ENCODE peak calls at places on chromosomes 3 and 15, in six cellular contexts. One of them, this sample, is unnamed.

GRCh38 chr3:192816274-192816853 is 89.0 kb upstream of the FGF12 start:
- DNase-seq in NCI-H1930: peak; percentile 32
- DNase-seq in activated T-helper 1 cell treated with anti-CD3 and anti-CD28 coated beads, Interleukin-2, amount 50 U/mL, for 16 hours: no peak
- DNase-seq in neural crest cell: peak; percentile 1
- DNase-seq in Ammon's horn: peak; percentile 53
- DNase-seq in stimulated activated CD4-positive, alpha-beta T cell treated with anti-CD3 and anti-CD28 coated beads, TNF-alpha, amount 100 ng/mL, for 1 hour: no peak
- DNase-seq in this sample: peak; percentile 26

GRCh38 chr15:84634228-84634837 is 19.8 kb downstream of the WDR73 start:
- DNase-seq in NCI-H1930: no peak
- DNase-seq in activated T-helper 1 cell treated with anti-CD3 and anti-CD28 coated beads, Interleukin-2, amount 50 U/mL, for 16 hours: no peak
- DNase-seq in neural crest cell: no peak
- DNase-seq in Ammon's horn: no peak
- DNase-seq in stimulated activated CD4-positive, alpha-beta T cell treated with anti-CD3 and anti-CD28 coated beads, TNF-alpha, amount 100 ng/mL, for 1 hour: no peak
- DNase-seq in this sample: no peak

GRCh38 chr15:20642054-20642767 is 100.6 kb upstream of the GOLGA6L6 start:
- DNase-seq in NCI-H1930: no peak
- DNase-seq in activated T-helper 1 cell treated with anti-CD3 and anti-CD28 coated beads, Interleukin-2, amount 50 U/mL, for 16 hours: no peak
- DNase-seq in neural crest cell: no peak
- DNase-seq in Ammon's horn: no peak
- DNase-seq in stimulated activated CD4-positive, alpha-beta T cell treated with anti-CD3 and anti-CD28 coated beads, TNF-alpha, amount 100 ng/mL, for 1 hour: no peak
- DNase-seq in this sample: no peak

GRCh38 chr3:58588030-58588614 is 10.9 kb upstream of the FAM107A start:
- DNase-seq in NCI-H1930: no peak
- DNase-seq in activated T-helper 1 cell treated with anti-CD3 and anti-CD28 coated beads, Interleukin-2, amount 50 U/mL, for 16 hours: no peak
- DNase-seq in neural crest cell: peak; percentile 55
- DNase-seq in Ammon's horn: no peak
- DNase-seq in stimulated activated CD4-positive, alpha-beta T cell treated with anti-CD3 and anti-CD28 coated beads, TNF-alpha, amount 100 ng/mL, for 1 hour: no peak
- DNase-seq in this sample: no peak

GRCh38 chr3:161630791-161631190 is 134.2 kb downstream of the OTOL1 start:
- DNase-seq in NCI-H1930: no peak
- DNase-seq in activated T-helper 1 cell treated with anti-CD3 and anti-CD28 coated beads, Interleukin-2, amount 50 U/mL, for 16 hours: no peak
- DNase-seq in neural crest cell: no peak
- DNase-seq in Ammon's horn: no peak
- DNase-seq in stimulated activated CD4-positive, alpha-beta T cell treated with anti-CD3 and anti-CD28 coated beads, TNF-alpha, amount 100 ng/mL, for 1 hour: no peak
- DNase-seq in this sample: no peak

GRCh38 chr3:196931157-196931556 is 11.2 kb downstream of the NCBP2 start:
- DNase-seq in NCI-H1930: no peak
- DNase-seq in activated T-helper 1 cell treated with anti-CD3 and anti-CD28 coated beads, Interleukin-2, amount 50 U/mL, for 16 hours: no peak
- DNase-seq in neural crest cell: no peak
- DNase-seq in Ammon's horn: no peak
- DNase-seq in stimulated activated CD4-positive, alpha-beta T cell treated with anti-CD3 and anti-CD28 coated beads, TNF-alpha, amount 100 ng/mL, for 1 hour: no peak
- DNase-seq in this sample: no peak

GRCh38 chr3:64924961-64925360 is 237.2 kb upstream of the ADAMTS9 start:
- DNase-seq in NCI-H1930: no peak
- DNase-seq in activated T-helper 1 cell treated with anti-CD3 and anti-CD28 coated beads, Interleukin-2, amount 50 U/mL, for 16 hours: no peak
- DNase-seq in neural crest cell: no peak
- DNase-seq in Ammon's horn: no peak
- DNase-seq in stimulated activated CD4-positive, alpha-beta T cell treated with anti-CD3 and anti-CD28 coated beads, TNF-alpha, amount 100 ng/mL, for 1 hour: no peak
- DNase-seq in this sample: no peak

GRCh38 chr3:184771748-184772147 is 40.2 kb upstream of the VPS8 start:
- DNase-seq in NCI-H1930: no peak
- DNase-seq in activated T-helper 1 cell treated with anti-CD3 and anti-CD28 coated beads, Interleukin-2, amount 50 U/mL, for 16 hours: no peak
- DNase-seq in neural crest cell: no peak
- DNase-seq in Ammon's horn: no peak
- DNase-seq in stimulated activated CD4-positive, alpha-beta T cell treated with anti-CD3 and anti-CD28 coated beads, TNF-alpha, amount 100 ng/mL, for 1 hour: no peak
- DNase-seq in this sample: no peak

GRCh38 chr3:160390554-160391138 is 8.4 kb downstream of the IFT80 start:
- DNase-seq in NCI-H1930: no peak
- DNase-seq in activated T-helper 1 cell treated with anti-CD3 and anti-CD28 coated beads, Interleukin-2, amount 50 U/mL, for 16 hours: no peak
- DNase-seq in neural crest cell: no peak
- DNase-seq in Ammon's horn: no peak
- DNase-seq in stimulated activated CD4-positive, alpha-beta T cell treated with anti-CD3 and anti-CD28 coated beads, TNF-alpha, amount 100 ng/mL, for 1 hour: no peak
- DNase-seq in this sample: no peak

GRCh38 chr15:64282701-64283100 is 73.3 kb downstream of the CSNK1G1 start:
- DNase-seq in NCI-H1930: no peak
- DNase-seq in activated T-helper 1 cell treated with anti-CD3 and anti-CD28 coated beads, Interleukin-2, amount 50 U/mL, for 16 hours: no peak
- DNase-seq in neural crest cell: no peak
- DNase-seq in Ammon's horn: no peak
- DNase-seq in stimulated activated CD4-positive, alpha-beta T cell treated with anti-CD3 and anti-CD28 coated beads, TNF-alpha, amount 100 ng/mL, for 1 hour: no peak
- DNase-seq in this sample: no peak

GRCh38 chr15:36810656-36811449 is 231.4 kb downstream of the CDIN1 start:
- DNase-seq in NCI-H1930: no peak
- DNase-seq in activated T-helper 1 cell treated with anti-CD3 and anti-CD28 coated beads, Interleukin-2, amount 50 U/mL, for 16 hours: no peak
- DNase-seq in neural crest cell: no peak
- DNase-seq in Ammon's horn: no peak
- DNase-seq in stimulated activated CD4-positive, alpha-beta T cell treated with anti-CD3 and anti-CD28 coated beads, TNF-alpha, amount 100 ng/mL, for 1 hour: no peak
- DNase-seq in this sample: no peak

GRCh38 chr15:27541581-27541980 is 557.5 kb downstream of the OCA2 start:
- DNase-seq in NCI-H1930: no peak
- DNase-seq in activated T-helper 1 cell treated with anti-CD3 and anti-CD28 coated beads, Interleukin-2, amount 50 U/mL, for 16 hours: no peak
- DNase-seq in neural crest cell: no peak
- DNase-seq in Ammon's horn: no peak
- DNase-seq in stimulated activated CD4-positive, alpha-beta T cell treated with anti-CD3 and anti-CD28 coated beads, TNF-alpha, amount 100 ng/mL, for 1 hour: no peak
- DNase-seq in this sample: no peak

GRCh38 chr15:29124581-29125381 is 144.8 kb downstream of the NSMCE3 start:
- DNase-seq in NCI-H1930: no peak
- DNase-seq in activated T-helper 1 cell treated with anti-CD3 and anti-CD28 coated beads, Interleukin-2, amount 50 U/mL, for 16 hours: no peak
- DNase-seq in neural crest cell: no peak
- DNase-seq in Ammon's horn: no peak
- DNase-seq in stimulated activated CD4-positive, alpha-beta T cell treated with anti-CD3 and anti-CD28 coated beads, TNF-alpha, amount 100 ng/mL, for 1 hour: no peak
- DNase-seq in this sample: no peak

GRCh38 chr3:185825639-185826481 is 1.0 kb upstream of the IGF2BP2 start:
- DNase-seq in NCI-H1930: peak; percentile 17
- DNase-seq in activated T-helper 1 cell treated with anti-CD3 and anti-CD28 coated beads, Interleukin-2, amount 50 U/mL, for 16 hours: no peak
- DNase-seq in neural crest cell: peak; percentile 46
- DNase-seq in Ammon's horn: no peak
- DNase-seq in stimulated activated CD4-positive, alpha-beta T cell treated with anti-CD3 and anti-CD28 coated beads, TNF-alpha, amount 100 ng/mL, for 1 hour: no peak
- DNase-seq in this sample: no peak

GRCh38 chr15:99239545-99240198 is 9.7 kb downstream of the TTC23 start:
- DNase-seq in NCI-H1930: no peak
- DNase-seq in activated T-helper 1 cell treated with anti-CD3 and anti-CD28 coated beads, Interleukin-2, amount 50 U/mL, for 16 hours: no peak
- DNase-seq in neural crest cell: no peak
- DNase-seq in Ammon's horn: no peak
- DNase-seq in stimulated activated CD4-positive, alpha-beta T cell treated with anti-CD3 and anti-CD28 coated beads, TNF-alpha, amount 100 ng/mL, for 1 hour: no peak
- DNase-seq in this sample: no peak

GRCh38 chr3:127680146-127680661 is 7.5 kb downstream of the ABTB1 start:
- DNase-seq in NCI-H1930: no peak
- DNase-seq in activated T-helper 1 cell treated with anti-CD3 and anti-CD28 coated beads, Interleukin-2, amount 50 U/mL, for 16 hours: no peak
- DNase-seq in neural crest cell: no peak
- DNase-seq in Ammon's horn: no peak
- DNase-seq in stimulated activated CD4-positive, alpha-beta T cell treated with anti-CD3 and anti-CD28 coated beads, TNF-alpha, amount 100 ng/mL, for 1 hour: no peak
- DNase-seq in this sample: no peak

GRCh38 chr3:125317761-125318496 is 57.2 kb downstream of the ZNF148 start:
- DNase-seq in NCI-H1930: no peak
- DNase-seq in activated T-helper 1 cell treated with anti-CD3 and anti-CD28 coated beads, Interleukin-2, amount 50 U/mL, for 16 hours: no peak
- DNase-seq in neural crest cell: no peak
- DNase-seq in Ammon's horn: no peak
- DNase-seq in stimulated activated CD4-positive, alpha-beta T cell treated with anti-CD3 and anti-CD28 coated beads, TNF-alpha, amount 100 ng/mL, for 1 hour: no peak
- DNase-seq in this sample: no peak

GRCh38 chr3:60365360-60365759 is 885.9 kb downstream of the FHIT start:
- DNase-seq in NCI-H1930: no peak
- DNase-seq in activated T-helper 1 cell treated with anti-CD3 and anti-CD28 coated beads, Interleukin-2, amount 50 U/mL, for 16 hours: no peak
- DNase-seq in neural crest cell: no peak
- DNase-seq in Ammon's horn: no peak
- DNase-seq in stimulated activated CD4-positive, alpha-beta T cell treated with anti-CD3 and anti-CD28 coated beads, TNF-alpha, amount 100 ng/mL, for 1 hour: no peak
- DNase-seq in this sample: no peak

GRCh38 chr3:60989893-60990740 is 261.1 kb downstream of the FHIT start:
- DNase-seq in NCI-H1930: no peak
- DNase-seq in activated T-helper 1 cell treated with anti-CD3 and anti-CD28 coated beads, Interleukin-2, amount 50 U/mL, for 16 hours: no peak
- DNase-seq in neural crest cell: no peak
- DNase-seq in Ammon's horn: no peak
- DNase-seq in stimulated activated CD4-positive, alpha-beta T cell treated with anti-CD3 and anti-CD28 coated beads, TNF-alpha, amount 100 ng/mL, for 1 hour: no peak
- DNase-seq in this sample: no peak

GRCh38 chr3:39502838-39503145 is 35.3 kb downstream of the MOBP start:
- DNase-seq in NCI-H1930: no peak
- DNase-seq in activated T-helper 1 cell treated with anti-CD3 and anti-CD28 coated beads, Interleukin-2, amount 50 U/mL, for 16 hours: no peak
- DNase-seq in neural crest cell: no peak
- DNase-seq in Ammon's horn: no peak
- DNase-seq in stimulated activated CD4-positive, alpha-beta T cell treated with anti-CD3 and anti-CD28 coated beads, TNF-alpha, amount 100 ng/mL, for 1 hour: no peak
- DNase-seq in this sample: no peak

GRCh38 chr3:40152482-40153133 is 156.9 kb upstream of the EIF1B start:
- DNase-seq in NCI-H1930: peak; percentile 11
- DNase-seq in activated T-helper 1 cell treated with anti-CD3 and anti-CD28 coated beads, Interleukin-2, amount 50 U/mL, for 16 hours: no peak
- DNase-seq in neural crest cell: no peak
- DNase-seq in Ammon's horn: no peak
- DNase-seq in stimulated activated CD4-positive, alpha-beta T cell treated with anti-CD3 and anti-CD28 coated beads, TNF-alpha, amount 100 ng/mL, for 1 hour: no peak
- DNase-seq in this sample: no peak

GRCh38 chr15:56192659-56193442 is 50.8 kb downstream of the RFX7 start:
- DNase-seq in NCI-H1930: no peak
- DNase-seq in activated T-helper 1 cell treated with anti-CD3 and anti-CD28 coated beads, Interleukin-2, amount 50 U/mL, for 16 hours: no peak
- DNase-seq in neural crest cell: no peak
- DNase-seq in Ammon's horn: no peak
- DNase-seq in stimulated activated CD4-positive, alpha-beta T cell treated with anti-CD3 and anti-CD28 coated beads, TNF-alpha, amount 100 ng/mL, for 1 hour: no peak
- DNase-seq in this sample: no peak

GRCh38 chr3:158845748-158846350 is 44.0 kb downstream of the MFSD1 start:
- DNase-seq in NCI-H1930: peak; percentile 29
- DNase-seq in activated T-helper 1 cell treated with anti-CD3 and anti-CD28 coated beads, Interleukin-2, amount 50 U/mL, for 16 hours: no peak
- DNase-seq in neural crest cell: no peak
- DNase-seq in Ammon's horn: peak; percentile 35
- DNase-seq in stimulated activated CD4-positive, alpha-beta T cell treated with anti-CD3 and anti-CD28 coated beads, TNF-alpha, amount 100 ng/mL, for 1 hour: no peak
- DNase-seq in this sample: peak; percentile 34

GRCh38 chr15:89837134-89837829 is 22.6 kb upstream of the ANPEP start:
- DNase-seq in NCI-H1930: no peak
- DNase-seq in activated T-helper 1 cell treated with anti-CD3 and anti-CD28 coated beads, Interleukin-2, amount 50 U/mL, for 16 hours: no peak
- DNase-seq in neural crest cell: no peak
- DNase-seq in Ammon's horn: no peak
- DNase-seq in stimulated activated CD4-positive, alpha-beta T cell treated with anti-CD3 and anti-CD28 coated beads, TNF-alpha, amount 100 ng/mL, for 1 hour: no peak
- DNase-seq in this sample: no peak

GRCh38 chr3:35664460-35664919 is 25.2 kb downstream of the ARPP21 start:
- DNase-seq in NCI-H1930: no peak
- DNase-seq in activated T-helper 1 cell treated with anti-CD3 and anti-CD28 coated beads, Interleukin-2, amount 50 U/mL, for 16 hours: no peak
- DNase-seq in neural crest cell: no peak
- DNase-seq in Ammon's horn: peak; percentile 91
- DNase-seq in stimulated activated CD4-positive, alpha-beta T cell treated with anti-CD3 and anti-CD28 coated beads, TNF-alpha, amount 100 ng/mL, for 1 hour: no peak
- DNase-seq in this sample: no peak

GRCh38 chr15:63030101-63030528 is 12.4 kb upstream of the TPM1 start:
- DNase-seq in NCI-H1930: no peak
- DNase-seq in activated T-helper 1 cell treated with anti-CD3 and anti-CD28 coated beads, Interleukin-2, amount 50 U/mL, for 16 hours: no peak
- DNase-seq in neural crest cell: no peak
- DNase-seq in Ammon's horn: peak; percentile 53
- DNase-seq in stimulated activated CD4-positive, alpha-beta T cell treated with anti-CD3 and anti-CD28 coated beads, TNF-alpha, amount 100 ng/mL, for 1 hour: no peak
- DNase-seq in this sample: no peak

GRCh38 chr3:5301671-5302297 is 114.3 kb downstream of the EDEM1 start:
- DNase-seq in NCI-H1930: no peak
- DNase-seq in activated T-helper 1 cell treated with anti-CD3 and anti-CD28 coated beads, Interleukin-2, amount 50 U/mL, for 16 hours: no peak
- DNase-seq in neural crest cell: no peak
- DNase-seq in Ammon's horn: no peak
- DNase-seq in stimulated activated CD4-positive, alpha-beta T cell treated with anti-CD3 and anti-CD28 coated beads, TNF-alpha, amount 100 ng/mL, for 1 hour: no peak
- DNase-seq in this sample: no peak

GRCh38 chr3:33786565-33787327 is 11.7 kb upstream of the PDCD6IP start:
- DNase-seq in NCI-H1930: no peak
- DNase-seq in activated T-helper 1 cell treated with anti-CD3 and anti-CD28 coated beads, Interleukin-2, amount 50 U/mL, for 16 hours: no peak
- DNase-seq in neural crest cell: no peak
- DNase-seq in Ammon's horn: no peak
- DNase-seq in stimulated activated CD4-positive, alpha-beta T cell treated with anti-CD3 and anti-CD28 coated beads, TNF-alpha, amount 100 ng/mL, for 1 hour: no peak
- DNase-seq in this sample: no peak

GRCh38 chr3:197305854-197306253 is 7.4 kb upstream of the DLG1 start:
- DNase-seq in NCI-H1930: no peak
- DNase-seq in activated T-helper 1 cell treated with anti-CD3 and anti-CD28 coated beads, Interleukin-2, amount 50 U/mL, for 16 hours: no peak
- DNase-seq in neural crest cell: no peak
- DNase-seq in Ammon's horn: no peak
- DNase-seq in stimulated activated CD4-positive, alpha-beta T cell treated with anti-CD3 and anti-CD28 coated beads, TNF-alpha, amount 100 ng/mL, for 1 hour: no peak
- DNase-seq in this sample: peak; percentile 4